ENCODE peak calls at places on chromosomes 1 and 21, in eight cellular contexts. W, T, H, Q, Y, U, O and S are unnamed samples.

GRCh38 chr1:44161546-44161945 is 20.1 kb upstream of the KLF18 start:
- DNase-seq in Q (no peak), T (no peak), Y (no peak), O (no peak), U (no peak), W (no peak), H (no peak), S (no peak)

GRCh38 chr1:53551428-53551995 is 92.3 kb downstream of the DMRTB1 start:
- DNase-seq in O (no peak), W (peak; percentile 5), T (no peak), U (no peak), H (no peak), Q (no peak), Y (peak; percentile 17), S (no peak)

GRCh38 chr1:204316164-204316563 is 43.6 kb downstream of the PLEKHA6 start:
- DNase-seq in Y (no peak), U (no peak), O (no peak), H (no peak), W (no peak), T (no peak), Q (no peak), S (no peak)

GRCh38 chr1:209883341-209883971 is 54.6 kb upstream of the SYT14 start:
- DNase-seq in O (no peak), Q (peak; percentile 74), U (peak; percentile 76), Y (no peak), W (no peak), H (no peak), T (no peak), S (no peak)

GRCh38 chr1:40662864-40663263 is 2.6 kb downstream of the RIMS3 start:
- DNase-seq in Q (no peak), Y (no peak), H (no peak), O (no peak), T (no peak), U (peak; percentile 65), W (no peak), S (no peak)

GRCh38 chr1:114428083-114428754 is 82.8 kb downstream of the TRIM33 start:
- DNase-seq in Y (no peak), W (no peak), O (no peak), U (no peak), H (no peak), Q (peak; percentile 41), T (no peak), S (no peak)

GRCh38 chr21:40699366-40699765 is 147.6 kb downstream of the DSCAM start:
- DNase-seq in O (no peak), T (no peak), W (no peak), Y (no peak), H (no peak), U (no peak), Q (no peak), S (no peak)

GRCh38 chr21:45980697-45981096 is 873 bp upstream of the COL6A1 start:
- DNase-seq in W (no peak), H (no peak), U (no peak), Q (no peak), Y (no peak), O (no peak), T (no peak), S (no peak)

GRCh38 chr1:171142081-171142450 is 43.0 kb upstream of the FMO2 start:
- DNase-seq in Q (peak; percentile 97), T (no peak), W (no peak), H (no peak), O (no peak), Y (no peak), U (no peak), S (no peak)

GRCh38 chr1:2595261-2595811 is 8.8 kb downstream of the PRXL2B start:
- DNase-seq in U (no peak), Y (peak; percentile 28), W (no peak), Q (no peak), T (no peak), H (no peak), O (no peak), S (no peak)

GRCh38 chr1:224238756-224239155 is 55.7 kb downstream of the DEGS1 start:
- DNase-seq in Q (no peak), W (no peak), O (no peak), Y (no peak), U (no peak), H (no peak), T (no peak), S (no peak)

GRCh38 chr1:21703318-21703963 is 34.3 kb upstream of the RAP1GAP start:
- DNase-seq in Y (no peak), W (no peak), Q (peak; percentile 70), U (peak; percentile 32), O (no peak), H (no peak), T (no peak), S (peak; percentile 26)

GRCh38 chr1:67850151-67850551 is 16.9 kb upstream of the GNG12 start:
- DNase-seq in W (no peak), U (peak; percentile 66), Q (peak; percentile 65), T (no peak), O (no peak), H (no peak), Y (no peak), S (no peak)

GRCh38 chr1:13749543-13750307 is 49.7 kb downstream of the PRDM2 start:
- DNase-seq in O (no peak), U (peak; percentile 1), Q (peak; percentile 59), Y (peak; percentile 53), H (peak; percentile 32), W (peak; percentile 33), T (no peak), S (no peak)

GRCh38 chr21:41926068-41926806 is 27.6 kb downstream of the C2CD2 start:
- DNase-seq in Q (peak; percentile 65), Y (no peak), O (no peak), H (peak; percentile 28), U (peak; percentile 70), W (no peak), T (no peak), S (peak; percentile 33)